ENCODE peak calls at places on chromosomes 5 and 9, in four cellular contexts. F is heart left ventricle, V is adrenal gland, A is tibial nerve. S is an unnamed sample.
A peak's percentile ranks its signal among the peaks of the same experiment; 100 is the strongest.

GRCh38 chr5:90408571-90409317 is 812 bp downstream of the CETN3 start:
- DNase-seq in A (no peak), V (no peak), F (no peak), S (no peak)

GRCh38 chr5:98401645-98402044 is 371.8 kb upstream of the RGMB start:
- DNase-seq in F (no peak), V (no peak), A (no peak), S (no peak)

GRCh38 chr5:178145965-178146820 is 7.5 kb downstream of the NHP2 start:
- DNase-seq in F (peak; percentile 77), V (peak; percentile 70), A (no peak), S (no peak)

GRCh38 chr5:159041754-159042153 is 58.0 kb downstream of the EBF1 start:
- DNase-seq in V (no peak), F (no peak), A (no peak), S (no peak)

GRCh38 chr5:132098151-132098594 is 24.6 kb downstream of the CSF2 start:
- DNase-seq in A (no peak), F (no peak), V (no peak), S (no peak)

GRCh38 chr9:75149841-75150241 is 61.5 kb downstream of the OSTF1 start:
- DNase-seq in V (no peak), F (no peak), A (no peak), S (no peak)

GRCh38 chr5:1130218-1130946 is 18.5 kb upstream of the SLC12A7 start:
- DNase-seq in F (no peak), V (no peak), A (no peak), S (no peak)

GRCh38 chr9:69379250-69379982 is 54.4 kb downstream of the ENTREP1 start:
- DNase-seq in A (no peak), F (no peak), V (peak; percentile 51), S (no peak)

GRCh38 chr5:43613370-43613769 is 10.4 kb downstream of the NNT start:
- DNase-seq in V (no peak), A (no peak), F (no peak), S (no peak)

GRCh38 chr9:36101916-36102741 is 34.4 kb upstream of the GLIPR2 start:
- DNase-seq in A (no peak), F (no peak), V (peak; percentile 77), S (peak; percentile 68)

GRCh38 chr9:684950-685340 is 156.6 kb upstream of the DMRT1 start:
- DNase-seq in V (no peak), F (no peak), A (no peak), S (no peak)

GRCh38 chr9:20701058-20701457 is 17.0 kb downstream of the FOCAD start:
- DNase-seq in F (no peak), A (no peak), V (no peak), S (no peak)

GRCh38 chr9:5799314-5799713 is 33.6 kb downstream of the ERMP1 start:
- DNase-seq in V (peak; percentile 50), F (no peak), A (no peak), S (no peak)

GRCh38 chr9:131635285-131635684 is 90.0 kb downstream of the PRRT1B start:
- DNase-seq in V (peak; percentile 98), F (peak; percentile 79), A (peak; percentile 51), S (peak; percentile 83)
- H3K27ac ChIP-seq in V (peak overlapping the region; percentile 92), F (peak overlapping the region; percentile 62), A (no peak overlapping the region), S (peak overlapping the region; percentile 83)

GRCh38 chr9:95067888-95068287 is 249.6 kb downstream of the FANCC start:
- DNase-seq in V (no peak), F (no peak), A (no peak), S (no peak)

GRCh38 chr9:95063300-95063699 is 254.2 kb downstream of the FANCC start:
- DNase-seq in V (no peak), A (no peak), F (no peak), S (no peak)

GRCh38 chr9:95070549-95071021 is 246.9 kb downstream of the FANCC start:
- DNase-seq in A (no peak), V (no peak), F (no peak), S (peak; percentile 60)

GRCh38 chr9:95065224-95065623 is 252.3 kb downstream of the FANCC start:
- DNase-seq in V (no peak), A (no peak), F (no peak), S (no peak)

GRCh38 chr9:95067057-95067456 is 250.5 kb downstream of the FANCC start:
- DNase-seq in V (no peak), F (no peak), A (no peak), S (no peak)
- H3K4me1 ChIP-seq in V (peaks cover 64% of the 10 kb centered on the region), F (peaks cover 99% of the 10 kb centered on the region), A (peaks cover 98% of the 10 kb centered on the region), S (peaks cover 94% of the 10 kb centered on the region)

DNA sequence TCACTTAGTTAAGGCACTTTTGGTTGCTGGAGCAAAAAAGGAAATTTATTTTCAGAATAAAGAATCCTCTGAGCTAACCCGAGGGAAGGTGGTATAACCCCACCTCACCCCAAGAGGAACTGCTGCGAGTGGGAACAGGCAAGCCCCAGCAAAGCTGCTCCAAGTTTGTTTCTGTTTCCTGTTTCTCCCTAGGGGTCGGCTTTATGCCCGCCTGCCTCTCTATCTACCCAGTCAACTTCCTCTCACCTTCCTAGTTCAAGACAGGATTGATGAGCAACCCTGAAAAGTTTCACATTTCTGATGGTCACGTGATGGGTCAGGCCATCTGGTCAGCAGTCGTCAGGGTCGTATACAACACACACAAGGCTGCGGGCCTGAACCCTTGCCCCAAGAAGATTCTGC is 31.1 kb downstream of the TRIO start:
- DNase-seq in F (no peak), V (no peak), A (no peak), S (no peak)
- H3K4me3 ChIP-seq in F (no peak overlapping the region), V (no peak overlapping the region), A (no peak overlapping the region), S (no peak overlapping the region)

GRCh38 chr9:14198544-14199510 is 115.1 kb downstream of the NFIB start:
- DNase-seq in F (peak; percentile 74), V (peak; percentile 87), A (peak; percentile 38), S (peak; percentile 73)

GRCh38 chr9:14193338-14193980 is 120.5 kb downstream of the NFIB start:
- DNase-seq in A (no peak), F (no peak), V (no peak), S (no peak)

GRCh38 chr9:14203366-14204056 is 110.4 kb downstream of the NFIB start:
- DNase-seq in A (no peak), F (peak; percentile 87), V (peak; percentile 83), S (no peak)

GRCh38 chr9:14197459-14197858 is 116.5 kb downstream of the NFIB start:
- DNase-seq in F (no peak), A (no peak), V (no peak), S (no peak)

GRCh38 chr9:14198049-14198448 is 115.9 kb downstream of the NFIB start:
- DNase-seq in V (peak; percentile 12), A (no peak), F (no peak), S (no peak)
- H3K27ac ChIP-seq in V (no peak overlapping the region), A (no peak overlapping the region), F (peak overlapping the region; percentile 68), S (peak overlapping the region; percentile 13)

GRCh38 chr5:81962041-81962440 is 9.8 kb upstream of the ATG10 start:
- DNase-seq in V (no peak), A (no peak), F (no peak), S (no peak)
- H3K4me1 ChIP-seq in V (no peaks in the 10 kb centered on the region), A (no peaks in the 10 kb centered on the region), F (no peaks in the 10 kb centered on the region), S (no peaks in the 10 kb centered on the region)

GRCh38 chr5:172644711-172645110 is 3.6 kb downstream of the NEURL1B start:
- DNase-seq in F (peak; percentile 20), V (no peak), A (no peak), S (no peak)
- H3K4me3 ChIP-seq in F (peak overlapping the region; percentile 97), V (peak overlapping the region; percentile 91), A (no peak overlapping the region), S (no peak overlapping the region)

S was measured in ascending aorta.